ENCODE peak calls at places on chromosomes 7 and 10, in eight cellular contexts. One of them, this sample, is unnamed.

GRCh38 chr10:125000366-125001312 is 58.7 kb downstream of the ZRANB1 start:
- DNase-seq in HCT116: no peak
- DNase-seq in H9: no peak
- DNase-seq in heart right ventricle: no peak
- DNase-seq in endodermal cell: peak
- DNase-seq in A549: no peak
- DNase-seq in RWPE1: no peak
- DNase-seq in adrenal gland: peak
- DNase-seq in this sample: no peak

GRCh38 chr10:52172581-52172980 is 141.5 kb upstream of the DKK1 start:
- DNase-seq in heart right ventricle: no peak
- DNase-seq in endodermal cell: peak
- DNase-seq in adrenal gland: no peak
- DNase-seq in A549: no peak
- DNase-seq in RWPE1: no peak
- DNase-seq in HCT116: no peak
- DNase-seq in H9: no peak
- DNase-seq in this sample: peak

GRCh38 chr7:33986951-33987948 is 81.9 kb downstream of the BMPER start:
- DNase-seq in heart right ventricle: no peak
- DNase-seq in A549: peak
- DNase-seq in endodermal cell: no peak
- DNase-seq in adrenal gland: no peak
- DNase-seq in H9: no peak
- DNase-seq in HCT116: peak
- DNase-seq in RWPE1: peak
- DNase-seq in this sample: peak

GRCh38 chr10:127046975-127047877 is 142.0 kb downstream of the DOCK1 start:
- DNase-seq in heart right ventricle: no peak
- DNase-seq in A549: no peak
- DNase-seq in adrenal gland: no peak
- DNase-seq in RWPE1: no peak
- DNase-seq in HCT116: no peak
- DNase-seq in H9: no peak
- DNase-seq in endodermal cell: no peak
- DNase-seq in this sample: no peak

GRCh38 chr10:113303747-113304146 is 249.1 kb upstream of the HABP2 start:
- DNase-seq in HCT116: no peak
- DNase-seq in H9: no peak
- DNase-seq in A549: no peak
- DNase-seq in adrenal gland: no peak
- DNase-seq in heart right ventricle: no peak
- DNase-seq in endodermal cell: no peak
- DNase-seq in RWPE1: no peak
- DNase-seq in this sample: peak

GRCh38 chr10:88990528-88991160 is at the start of gene FAS:
- DNase-seq in RWPE1: peak
- DNase-seq in H9: peak
- DNase-seq in heart right ventricle: peak
- DNase-seq in endodermal cell: peak
- DNase-seq in HCT116: peak
- DNase-seq in adrenal gland: peak
- DNase-seq in A549: peak
- DNase-seq in this sample: peak

GRCh38 chr7:114084381-114085312 is 165.8 kb upstream of the PPP1R3A start:
- DNase-seq in endodermal cell: peak
- DNase-seq in adrenal gland: peak
- DNase-seq in HCT116: no peak
- DNase-seq in RWPE1: peak
- DNase-seq in H9: peak
- DNase-seq in heart right ventricle: peak
- DNase-seq in A549: peak
- DNase-seq in this sample: peak

GRCh38 chr7:64541438-64542359 is 21.2 kb downstream of the ZNF680 start:
- DNase-seq in H9: no peak
- DNase-seq in adrenal gland: peak
- DNase-seq in HCT116: peak
- DNase-seq in RWPE1: no peak
- DNase-seq in endodermal cell: no peak
- DNase-seq in heart right ventricle: no peak
- DNase-seq in A549: no peak
- DNase-seq in this sample: no peak

GRCh38 chr7:100568936-100569844 is 4.5 kb downstream of the SAP25 start:
- DNase-seq in adrenal gland: peak
- DNase-seq in A549: no peak
- DNase-seq in heart right ventricle: no peak
- DNase-seq in HCT116: no peak
- DNase-seq in H9: peak
- DNase-seq in RWPE1: no peak
- DNase-seq in endodermal cell: peak
- DNase-seq in this sample: peak

GRCh38 chr7:30503273-30504212 is 1.1 kb downstream of the GGCT start:
- DNase-seq in heart right ventricle: no peak
- DNase-seq in adrenal gland: no peak
- DNase-seq in RWPE1: no peak
- DNase-seq in endodermal cell: no peak
- DNase-seq in H9: no peak
- DNase-seq in A549: no peak
- DNase-seq in HCT116: no peak
- DNase-seq in this sample: no peak

GRCh38 chr10:76717141-76717540 is 920.5 kb downstream of the KCNMA1 start:
- DNase-seq in endodermal cell: no peak
- DNase-seq in H9: no peak
- DNase-seq in adrenal gland: no peak
- DNase-seq in HCT116: no peak
- DNase-seq in A549: no peak
- DNase-seq in heart right ventricle: no peak
- DNase-seq in RWPE1: peak
- DNase-seq in this sample: no peak

GRCh38 chr10:112792487-112793196 is 157.4 kb upstream of the TCF7L2 start:
- DNase-seq in adrenal gland: peak
- DNase-seq in HCT116: no peak
- DNase-seq in A549: no peak
- DNase-seq in RWPE1: no peak
- DNase-seq in heart right ventricle: peak
- DNase-seq in H9: no peak
- DNase-seq in endodermal cell: no peak
- DNase-seq in this sample: peak

GRCh38 chr7:2357165-2357564 is 2.5 kb downstream of the EIF3B start:
- DNase-seq in H9: no peak
- DNase-seq in heart right ventricle: no peak
- DNase-seq in endodermal cell: no peak
- DNase-seq in adrenal gland: no peak
- DNase-seq in A549: no peak
- DNase-seq in HCT116: no peak
- DNase-seq in RWPE1: no peak
- DNase-seq in this sample: no peak

GRCh38 chr7:30162622-30163124 is 27.9 kb downstream of the MTURN start:
- DNase-seq in heart right ventricle: no peak
- DNase-seq in HCT116: no peak
- DNase-seq in H9: no peak
- DNase-seq in adrenal gland: no peak
- DNase-seq in A549: peak
- DNase-seq in endodermal cell: no peak
- DNase-seq in RWPE1: peak
- DNase-seq in this sample: no peak

GRCh38 chr7:158473238-158473637 is 114.4 kb downstream of the PTPRN2 start:
- DNase-seq in adrenal gland: no peak
- DNase-seq in heart right ventricle: no peak
- DNase-seq in H9: no peak
- DNase-seq in HCT116: no peak
- DNase-seq in RWPE1: no peak
- DNase-seq in endodermal cell: no peak
- DNase-seq in A549: no peak
- DNase-seq in this sample: no peak

GRCh38 chr10:8056891-8057331 is 2.4 kb downstream of the GATA3 start:
- DNase-seq in A549: no peak
- DNase-seq in endodermal cell: peak
- DNase-seq in H9: no peak
- DNase-seq in HCT116: no peak
- DNase-seq in RWPE1: no peak
- DNase-seq in adrenal gland: no peak
- DNase-seq in heart right ventricle: no peak
- DNase-seq in this sample: no peak
- TF ChIP-seq CTCF in A549: no peak
- TF ChIP-seq CTCF in endodermal cell: no peak
- TF ChIP-seq CTCF in H9: no peak
- TF ChIP-seq CTCF in HCT116: no peak
- TF ChIP-seq CTCF in RWPE1: no peak
- TF ChIP-seq CTCF in adrenal gland: no peak
- TF ChIP-seq CTCF in heart right ventricle: no peak
- TF ChIP-seq CTCF in this sample: no peak

GRCh38 chr10:62707810-62708209 is 96.7 kb upstream of the ADO start:
- DNase-seq in heart right ventricle: no peak
- DNase-seq in H9: no peak
- DNase-seq in endodermal cell: no peak
- DNase-seq in adrenal gland: no peak
- DNase-seq in HCT116: no peak
- DNase-seq in RWPE1: no peak
- DNase-seq in A549: no peak
- DNase-seq in this sample: no peak

GRCh38 chr10:62710182-62710581 is 94.3 kb upstream of the ADO start:
- DNase-seq in H9: no peak
- DNase-seq in heart right ventricle: no peak
- DNase-seq in endodermal cell: no peak
- DNase-seq in adrenal gland: no peak
- DNase-seq in HCT116: no peak
- DNase-seq in A549: no peak
- DNase-seq in RWPE1: no peak
- DNase-seq in this sample: no peak

GRCh38 chr10:62705789-62706188 is 98.7 kb upstream of the ADO start:
- DNase-seq in A549: no peak
- DNase-seq in heart right ventricle: no peak
- DNase-seq in H9: no peak
- DNase-seq in adrenal gland: no peak
- DNase-seq in endodermal cell: no peak
- DNase-seq in HCT116: no peak
- DNase-seq in RWPE1: no peak
- DNase-seq in this sample: no peak

GRCh38 chr10:62709200-62709599 is 95.3 kb upstream of the ADO start:
- DNase-seq in heart right ventricle: no peak
- DNase-seq in HCT116: no peak
- DNase-seq in H9: no peak
- DNase-seq in RWPE1: no peak
- DNase-seq in endodermal cell: no peak
- DNase-seq in adrenal gland: no peak
- DNase-seq in A549: no peak
- DNase-seq in this sample: no peak

GRCh38 chr10:62708569-62708968 is 96.0 kb upstream of the ADO start:
- DNase-seq in A549: no peak
- DNase-seq in adrenal gland: no peak
- DNase-seq in endodermal cell: no peak
- DNase-seq in HCT116: no peak
- DNase-seq in RWPE1: no peak
- DNase-seq in heart right ventricle: no peak
- DNase-seq in H9: no peak
- DNase-seq in this sample: no peak
- H3K27ac ChIP-seq in A549: no peak
- H3K27ac ChIP-seq in adrenal gland: no peak
- H3K27ac ChIP-seq in endodermal cell: no peak
- H3K27ac ChIP-seq in HCT116: no peak
- H3K27ac ChIP-seq in RWPE1: no peak
- H3K27ac ChIP-seq in heart right ventricle: no peak
- H3K27ac ChIP-seq in H9: no peak
- H3K27ac ChIP-seq in this sample: no peak

DNA sequence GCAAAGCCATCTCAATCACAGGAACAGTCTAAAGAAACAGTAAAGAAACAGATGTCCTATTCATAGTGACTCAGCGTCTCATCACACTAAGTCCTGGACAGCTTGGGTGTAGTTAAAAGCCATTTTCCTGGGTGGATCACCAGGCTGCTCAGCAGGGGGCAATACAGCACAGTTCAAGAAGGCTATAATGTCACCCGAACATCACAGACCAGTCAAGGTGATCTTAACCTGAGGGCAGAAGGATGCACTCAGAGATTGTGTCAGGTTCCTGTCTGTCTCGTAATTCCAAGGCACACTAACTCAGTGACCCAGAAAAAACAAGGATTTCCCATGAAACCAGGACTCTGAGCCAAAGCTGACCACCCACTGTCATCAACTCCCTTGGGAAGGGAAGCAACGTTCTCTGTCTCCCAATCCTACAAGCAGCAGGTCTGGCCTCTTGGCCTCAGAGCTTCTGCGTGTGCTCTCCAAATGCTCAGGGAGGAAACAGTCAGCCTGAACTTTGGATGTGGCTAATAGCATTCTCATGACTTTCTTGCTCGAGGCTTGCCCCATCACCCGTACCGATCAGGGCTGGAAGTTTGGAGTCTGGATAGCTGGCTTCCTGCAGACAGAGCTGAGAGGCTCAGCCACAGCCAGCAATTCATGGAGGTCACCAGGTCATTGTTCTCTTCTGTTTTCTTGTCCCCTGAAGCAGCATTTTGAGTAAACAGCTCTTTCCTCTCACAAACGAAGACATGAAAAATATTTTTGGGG is 90.4 kb upstream of the FAM171A1 start:
- DNase-seq in A549: peak
- DNase-seq in HCT116: peak
- DNase-seq in endodermal cell: no peak
- DNase-seq in H9: no peak
- DNase-seq in heart right ventricle: peak
- DNase-seq in adrenal gland: peak
- DNase-seq in RWPE1: no peak
- DNase-seq in this sample: no peak
- TF ChIP-seq CTCF in A549: peak
- TF ChIP-seq CTCF in HCT116: no peak
- TF ChIP-seq CTCF in endodermal cell: no peak
- TF ChIP-seq CTCF in H9: no peak
- TF ChIP-seq CTCF in heart right ventricle: no peak
- TF ChIP-seq CTCF in adrenal gland: no peak
- TF ChIP-seq CTCF in RWPE1: no peak
- TF ChIP-seq CTCF in this sample: no peak

GRCh38 chr10:100239851-100240250 is 10.5 kb upstream of the CHUK start:
- DNase-seq in heart right ventricle: no peak
- DNase-seq in adrenal gland: no peak
- DNase-seq in A549: no peak
- DNase-seq in H9: no peak
- DNase-seq in HCT116: no peak
- DNase-seq in RWPE1: no peak
- DNase-seq in endodermal cell: no peak
- DNase-seq in this sample: no peak
- H3K27ac ChIP-seq in heart right ventricle: no peak
- H3K27ac ChIP-seq in adrenal gland: no peak
- H3K27ac ChIP-seq in A549: no peak
- H3K27ac ChIP-seq in H9: no peak
- H3K27ac ChIP-seq in HCT116: no peak
- H3K27ac ChIP-seq in RWPE1: no peak
- H3K27ac ChIP-seq in endodermal cell: no peak
- H3K27ac ChIP-seq in this sample: no peak

GRCh38 chr7:12685550-12685949 is 1.9 kb upstream of the ARL4A start:
- DNase-seq in H9: peak
- DNase-seq in heart right ventricle: peak
- DNase-seq in RWPE1: no peak
- DNase-seq in endodermal cell: peak
- DNase-seq in adrenal gland: peak
- DNase-seq in A549: peak
- DNase-seq in HCT116: no peak
- DNase-seq in this sample: peak
- TF ChIP-seq CTCF in H9: peak
- TF ChIP-seq CTCF in heart right ventricle: peak
- TF ChIP-seq CTCF in RWPE1: no peak
- TF ChIP-seq CTCF in endodermal cell: peak
- TF ChIP-seq CTCF in adrenal gland: no peak
- TF ChIP-seq CTCF in A549: peak
- TF ChIP-seq CTCF in HCT116: peak
- TF ChIP-seq CTCF in this sample: peak